ENCODE peak calls at places on chromosomes 2 and 18, in ten cellular contexts. J, A, K, Z, I, P, H, F, D and S are unnamed samples.

GRCh38 chr18:66874375-66874774 is 270.5 kb upstream of the CDH19 start:
- DNase-seq in J (no peak), A (no peak), K (no peak), Z (no peak), I (no peak), P (no peak), H (no peak), F (no peak), D (no peak), S (no peak)

GRCh38 chr2:158835431-158835830 is 40.3 kb downstream of the DAPL1 start:
- DNase-seq in J (no peak), A (no peak), K (no peak), Z (no peak), I (no peak), P (no peak), H (no peak), F (no peak), D (no peak), S (no peak)

GRCh38 chr2:78465707-78466106 is 559.8 kb upstream of the REG3G start:
- DNase-seq in J (no peak), A (no peak), K (no peak), Z (no peak), I (no peak), P (no peak), H (no peak), F (no peak), D (no peak), S (no peak)

GRCh38 chr2:174004311-174004695 is 39.1 kb upstream of the SP3 start:
- DNase-seq in J (no peak), A (peak), K (no peak), Z (no peak), I (no peak), P (no peak), H (no peak), F (no peak), D (no peak), S (no peak)

GRCh38 chr2:100291152-100291970 is 30.9 kb downstream of the LONRF2 start:
- DNase-seq in J (no peak), A (peak), K (no peak), Z (no peak), I (no peak), P (no peak), H (peak), F (no peak), D (no peak), S (no peak)

GRCh38 chr2:43484323-43484930 is 111.4 kb downstream of the THADA start:
- DNase-seq in J (peak), A (no peak), K (no peak), Z (no peak), I (no peak), P (no peak), H (peak), F (no peak), D (no peak), S (peak)

GRCh38 chr2:105403241-105403784 is 4.5 kb upstream of the FHL2 start:
- DNase-seq in J (no peak), A (no peak), K (no peak), Z (no peak), I (no peak), P (no peak), H (no peak), F (no peak), D (no peak), S (no peak)

GRCh38 chr2:45748239-45748638 is 96.8 kb downstream of the PRKCE start:
- DNase-seq in J (no peak), A (no peak), K (no peak), Z (no peak), I (peak), P (no peak), H (peak), F (no peak), D (no peak), S (no peak)

GRCh38 chr2:129896226-129897100 is 83.0 kb upstream of the RAB6C start:
- DNase-seq in J (no peak), A (no peak), K (peak), Z (no peak), I (no peak), P (no peak), H (no peak), F (no peak), D (no peak), S (no peak)

GRCh38 chr2:3282056-3282998 is 95.3 kb downstream of the EIPR1 start:
- DNase-seq in J (no peak), A (peak), K (peak), Z (no peak), I (no peak), P (no peak), H (peak), F (no peak), D (no peak), S (no peak)

GRCh38 chr2:121640380-121641326 is 8.6 kb downstream of the CLASP1 start:
- DNase-seq in J (no peak), A (no peak), K (no peak), Z (no peak), I (no peak), P (no peak), H (no peak), F (no peak), D (no peak), S (no peak)

GRCh38 chr18:48342125-48342524 is 67.1 kb downstream of the ZBTB7C start:
- DNase-seq in J (no peak), A (peak), K (no peak), Z (no peak), I (no peak), P (peak), H (no peak), F (peak), D (no peak), S (no peak)

GRCh38 chr2:158142568-158143332 is 41.1 kb downstream of the UPP2 start:
- DNase-seq in J (no peak), A (no peak), K (no peak), Z (no peak), I (no peak), P (no peak), H (no peak), F (no peak), D (no peak), S (no peak)

GRCh38 chr18:4358618-4359017 is 96.5 kb downstream of the DLGAP1 start:
- DNase-seq in J (no peak), A (no peak), K (no peak), Z (no peak), I (no peak), P (no peak), H (no peak), F (no peak), D (peak), S (no peak)

GRCh38 chr2:218271487-218271797 is 1.1 kb downstream of the PNKD start:
- DNase-seq in J (no peak), A (no peak), K (no peak), Z (no peak), I (peak), P (no peak), H (no peak), F (peak), D (no peak), S (no peak)

GRCh38 chr18:78779996-78780718 is 199.5 kb upstream of the SALL3 start:
- DNase-seq in J (no peak), A (no peak), K (peak), Z (no peak), I (no peak), P (no peak), H (no peak), F (peak), D (no peak), S (no peak)

GRCh38 chr2:40256008-40256407 is 195.9 kb downstream of the SLC8A1 start:
- DNase-seq in J (no peak), A (no peak), K (no peak), Z (no peak), I (no peak), P (no peak), H (no peak), F (no peak), D (no peak), S (no peak)

GRCh38 chr2:101124684-101125366 is 26.4 kb downstream of the TBC1D8 start:
- DNase-seq in J (no peak), A (peak), K (no peak), Z (no peak), I (peak), P (peak), H (peak), F (peak), D (no peak), S (no peak)

GRCh38 chr2:226031962-226032441 is 632.5 kb downstream of the NYAP2 start:
- DNase-seq in J (no peak), A (no peak), K (no peak), Z (no peak), I (no peak), P (no peak), H (peak), F (no peak), D (no peak), S (no peak)

GRCh38 chr2:223465793-223466192 is 136.4 kb downstream of the SCG2 start:
- DNase-seq in J (no peak), A (peak), K (no peak), Z (no peak), I (peak), P (peak), H (peak), F (peak), D (no peak), S (no peak)

GRCh38 chr2:30708491-30709290 is 98.6 kb downstream of the CAPN13 start:
- DNase-seq in J (no peak), A (no peak), K (peak), Z (no peak), I (peak), P (no peak), H (peak), F (peak), D (no peak), S (no peak)

GRCh38 chr18:75111673-75112485 is 97.1 kb downstream of the PTGR3 start:
- DNase-seq in J (peak), A (no peak), K (no peak), Z (no peak), I (no peak), P (no peak), H (peak), F (no peak), D (no peak), S (no peak)

GRCh38 chr2:37873229-37873628 is 51.9 kb upstream of the RMDN2 start:
- DNase-seq in J (no peak), A (no peak), K (no peak), Z (no peak), I (no peak), P (no peak), H (no peak), F (no peak), D (no peak), S (no peak)

GRCh38 chr18:36947820-36948348 is 119.0 kb downstream of the KIAA1328 start:
- DNase-seq in J (no peak), A (no peak), K (no peak), Z (no peak), I (no peak), P (no peak), H (no peak), F (no peak), D (peak), S (no peak)

GRCh38 chr18:13418013-13418710 is 199.6 kb downstream of the LDLRAD4 start:
- DNase-seq in J (no peak), A (no peak), K (no peak), Z (no peak), I (no peak), P (no peak), H (no peak), F (no peak), D (no peak), S (no peak)

GRCh38 chr18:61891271-61891670 is 1.5 kb downstream of the RNF152 start:
- DNase-seq in J (no peak), A (no peak), K (no peak), Z (no peak), I (no peak), P (no peak), H (no peak), F (no peak), D (no peak), S (no peak)

GRCh38 chr2:234494361-234495075 is 2.4 kb downstream of the ARL4C start:
- DNase-seq in J (peak), A (no peak), K (no peak), Z (no peak), I (no peak), P (no peak), H (peak), F (no peak), D (no peak), S (no peak)

GRCh38 chr2:107751936-107752335 is 74.8 kb upstream of the RGPD4 start:
- DNase-seq in J (no peak), A (no peak), K (no peak), Z (no peak), I (no peak), P (no peak), H (no peak), F (no peak), D (no peak), S (no peak)

GRCh38 chr2:24117902-24118301 is 5.2 kb downstream of the PFN4 start:
- DNase-seq in J (no peak), A (no peak), K (no peak), Z (no peak), I (no peak), P (no peak), H (no peak), F (no peak), D (no peak), S (no peak)

GRCh38 chr2:97766567-97766966 is 53.2 kb downstream of the ZAP70 start:
- DNase-seq in J (no peak), A (no peak), K (no peak), Z (no peak), I (no peak), P (no peak), H (no peak), F (no peak), D (no peak), S (no peak)

GRCh38 chr2:52936029-52936428 is 831.6 kb upstream of the CHAC2 start:
- DNase-seq in J (no peak), A (no peak), K (no peak), Z (no peak), I (no peak), P (no peak), H (peak), F (no peak), D (no peak), S (no peak)

GRCh38 chr18:63829886-63830285 is 54.7 kb downstream of the SERPINB7 start:
- DNase-seq in J (no peak), A (no peak), K (no peak), Z (no peak), I (no peak), P (no peak), H (peak), F (no peak), D (no peak), S (no peak)

GRCh38 chr2:88692187-88692586 is 714 bp downstream of the RPIA start:
- DNase-seq in J (peak), A (peak), K (no peak), Z (no peak), I (peak), P (no peak), H (peak), F (no peak), D (peak), S (peak)

GRCh38 chr2:178718283-178718682 is 88.9 kb downstream of the TTN start:
- DNase-seq in J (no peak), A (no peak), K (no peak), Z (no peak), I (no peak), P (no peak), H (no peak), F (no peak), D (no peak), S (no peak)

GRCh38 chr18:67232406-67232805 is 284.1 kb downstream of the DSEL start:
- DNase-seq in J (no peak), A (no peak), K (no peak), Z (no peak), I (no peak), P (no peak), H (peak), F (no peak), D (no peak), S (no peak)

GRCh38 chr2:61178603-61179545 is 16.9 kb downstream of the C2orf74 start:
- DNase-seq in J (peak), A (peak), K (no peak), Z (no peak), I (no peak), P (no peak), H (peak), F (no peak), D (no peak), S (no peak)

GRCh38 chr2:43724728-43725526 is 48.7 kb upstream of the C1GALT1C1L start:
- DNase-seq in J (no peak), A (no peak), K (no peak), Z (no peak), I (no peak), P (no peak), H (no peak), F (no peak), D (no peak), S (no peak)

GRCh38 chr18:56479836-56480235 is 158.6 kb downstream of the TXNL1 start:
- DNase-seq in J (no peak), A (no peak), K (no peak), Z (no peak), I (no peak), P (no peak), H (no peak), F (no peak), D (no peak), S (no peak)

GRCh38 chr2:26222976-26223375 is 21.5 kb downstream of the HADHA start:
- DNase-seq in J (no peak), A (no peak), K (no peak), Z (no peak), I (no peak), P (no peak), H (no peak), F (no peak), D (no peak), S (no peak)

DNA sequence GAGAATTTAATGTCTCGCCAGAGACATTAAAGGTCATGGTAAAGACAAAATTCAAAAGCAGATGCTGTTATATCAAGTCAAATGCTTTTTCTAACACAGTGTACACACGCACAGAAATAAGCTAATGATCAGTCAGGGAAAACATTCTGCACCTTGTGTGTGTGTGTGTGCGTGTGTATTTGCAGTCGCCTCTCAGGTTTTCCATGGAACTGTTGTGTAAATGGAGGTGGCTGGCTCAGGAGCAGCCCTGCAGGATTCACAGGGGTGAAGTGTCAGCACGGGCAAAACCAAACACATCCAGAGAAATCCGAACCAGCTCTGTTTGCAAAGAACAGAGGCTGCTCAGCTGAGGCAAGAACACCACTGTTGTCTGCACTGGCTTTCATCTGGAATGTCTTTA is 76.2 kb upstream of the YWHAQ start:
- DNase-seq in J (no peak), A (no peak), K (no peak), Z (no peak), I (no peak), P (no peak), H (no peak), F (no peak), D (no peak), S (no peak)
- TF ChIP-seq CTCF in J (no peak), A (no peak), K (no peak), Z (no peak), I (no peak), P (no peak), H (no peak), F (no peak), D (no peak), S (no peak)

GRCh38 chr2:66017763-66018162 is 417.2 kb upstream of the MEIS1 start:
- DNase-seq in J (no peak), A (no peak), K (no peak), Z (no peak), I (no peak), P (no peak), H (no peak), F (no peak), D (no peak), S (no peak)

GRCh38 chr2:66014450-66014849 is 420.5 kb upstream of the MEIS1 start:
- DNase-seq in J (no peak), A (no peak), K (no peak), Z (no peak), I (no peak), P (no peak), H (no peak), F (no peak), D (no peak), S (no peak)

GRCh38 chr2:66013456-66013855 is 421.5 kb upstream of the MEIS1 start:
- DNase-seq in J (peak), A (no peak), K (no peak), Z (no peak), I (no peak), P (no peak), H (no peak), F (no peak), D (no peak), S (no peak)
- TF ChIP-seq CTCF in J (peak), A (no peak), K (peak), Z (peak), I (no peak), P (no peak), H (peak), F (no peak), D (no peak), S (no peak)

GRCh38 chr2:111100765-111101162 is 19.9 kb upstream of the BCL2L11 start:
- DNase-seq in J (peak), A (no peak), K (no peak), Z (no peak), I (no peak), P (no peak), H (no peak), F (no peak), D (no peak), S (no peak)
- TF ChIP-seq CTCF in J (peak), A (no peak), K (peak), Z (peak), I (no peak), P (no peak), H (no peak), F (no peak), D (no peak), S (no peak)

GRCh38 chr2:69306897-69307695 is 79.9 kb downstream of the GFPT1 start:
- DNase-seq in J (peak), A (peak), K (peak), Z (peak), I (peak), P (peak), H (peak), F (peak), D (peak), S (peak)
- TF ChIP-seq CTCF in J (peak), A (peak), K (peak), Z (peak), I (no peak), P (peak), H (peak), F (peak), D (peak), S (peak)

DNA sequence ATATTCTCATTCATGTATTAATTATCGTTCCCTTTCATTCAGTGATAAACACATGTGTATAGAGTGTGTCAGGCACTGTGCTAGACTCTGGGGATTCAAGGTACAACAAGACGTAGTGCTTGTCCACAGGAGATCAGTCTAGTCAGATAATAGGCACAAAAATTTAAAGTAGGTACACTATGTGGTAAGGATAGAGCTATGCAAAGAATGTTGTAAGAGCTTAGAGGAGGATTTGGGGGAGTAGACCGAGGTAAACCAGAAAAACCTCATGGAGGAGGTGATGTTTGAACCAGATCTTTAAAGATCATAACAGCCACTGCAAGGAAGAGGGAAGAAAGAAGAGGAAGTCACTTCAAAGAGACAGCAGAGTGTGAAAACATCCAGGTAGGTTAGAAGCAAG is 256.9 kb upstream of the DDX18 start:
- DNase-seq in J (no peak), A (no peak), K (no peak), Z (no peak), I (no peak), P (no peak), H (no peak), F (no peak), D (no peak), S (no peak)
- TF ChIP-seq CTCF in J (no peak), A (no peak), K (no peak), Z (no peak), I (no peak), P (no peak), H (no peak), F (no peak), D (no peak), S (no peak)